ENCODE peak calls at places on chromosomes 16 and 17, in five cellular contexts. W is cardiac fibroblast; E is CD8-positive, alpha-beta T cell; U is Peyer's patch; C is keratinocyte. J is an unnamed sample.

GRCh38 chr16:29812754-29813643 is 1.0 kb downstream of the PRRT2 start:
- DNase-seq in E (no peak), U (no peak), C (no peak), W (no peak), J (no peak)

GRCh38 chr16:11036040-11036439 is 91.7 kb downstream of the CLEC16A start:
- DNase-seq in U (no peak), W (no peak), C (no peak), E (no peak), J (no peak)

GRCh38 chr17:48679385-48680096 is 42.8 kb downstream of the PRAC1 start:
- DNase-seq in E (no peak), C (no peak), U (no peak), W (no peak), J (no peak)

GRCh38 chr17:44808156-44808555 is 21.9 kb downstream of the GJC1 start:
- DNase-seq in E (no peak), U (no peak), W (no peak), C (no peak), J (no peak)

GRCh38 chr16:12462690-12463646 is 340.7 kb downstream of the CPPED1 start:
- DNase-seq in E (no peak), W (peak), C (no peak), U (no peak), J (no peak)

GRCh38 chr16:22923491-22923890 is 109.5 kb downstream of the HS3ST2 start:
- DNase-seq in U (no peak), C (no peak), E (no peak), W (no peak), J (no peak)

GRCh38 chr16:77955127-77955526 is 67.2 kb upstream of the CLEC3A start:
- DNase-seq in E (no peak), U (no peak), C (no peak), W (no peak), J (no peak)

GRCh38 chr17:27651411-27652345 is 20.7 kb downstream of the LGALS9 start:
- DNase-seq in C (no peak), U (peak), E (peak), W (peak), J (no peak)

GRCh38 chr16:89022051-89022836 is 45.2 kb upstream of the CBFA2T3 start:
- DNase-seq in U (no peak), C (no peak), E (no peak), W (no peak), J (no peak)

GRCh38 chr16:84919751-84920150 is 91.6 kb downstream of the ZDHHC7 start:
- DNase-seq in E (no peak), C (no peak), U (no peak), W (no peak), J (no peak)

GRCh38 chr17:72952641-72953313 is 139.7 kb downstream of the SLC39A11 start:
- DNase-seq in E (no peak), C (no peak), W (no peak), U (no peak), J (no peak)

GRCh38 chr17:7177954-7178477 is 1.2 kb downstream of the ASGR1 start:
- DNase-seq in W (peak), U (no peak), E (no peak), C (no peak), J (no peak)

GRCh38 chr16:57600952-57601580 is 27.4 kb upstream of the ADGRG1 start:
- DNase-seq in U (no peak), W (no peak), C (no peak), E (no peak), J (no peak)

GRCh38 chr17:65545708-65546523 is 15.5 kb downstream of the AXIN2 start:
- DNase-seq in W (no peak), U (no peak), C (no peak), E (no peak), J (no peak)

GRCh38 chr16:81808933-81809480 is 29.9 kb downstream of the PLCG2 start:
- DNase-seq in C (no peak), U (peak), E (no peak), W (no peak), J (peak)

GRCh38 chr16:50298075-50298460 is 31.7 kb downstream of the ADCY7 start:
- DNase-seq in W (no peak), C (no peak), E (no peak), U (no peak), J (no peak)

GRCh38 chr16:53960954-53961616 is 257.1 kb downstream of the FTO start:
- DNase-seq in E (no peak), U (no peak), W (no peak), C (no peak), J (no peak)

GRCh38 chr16:67967956-67968439 is 439 bp downstream of the SLC12A4 start:
- DNase-seq in U (no peak), E (peak), C (no peak), W (no peak), J (peak)

GRCh38 chr16:31271621-31272190 is 11.9 kb downstream of the ITGAM start:
- DNase-seq in C (no peak), U (no peak), W (no peak), E (no peak), J (peak)

GRCh38 chr17:269616-270514 is 82.7 kb downstream of the RPH3AL start:
- DNase-seq in C (no peak), E (no peak), W (no peak), U (no peak), J (no peak)

GRCh38 chr17:30222741-30223175 is 12.7 kb downstream of the SLC6A4 start:
- DNase-seq in C (no peak), E (no peak), U (no peak), W (no peak), J (no peak)

GRCh38 chr17:7038025-7038862 is 2.4 kb downstream of the SLC16A13 start:
- DNase-seq in C (no peak), E (no peak), W (no peak), U (no peak), J (no peak)

GRCh38 chr17:13642188-13642587 is 40.5 kb upstream of the HS3ST3A1 start:
- DNase-seq in E (no peak), W (peak), U (no peak), C (no peak), J (no peak)

GRCh38 chr17:33674685-33675084 is 381.6 kb upstream of the ASIC2 start:
- DNase-seq in W (peak), E (peak), U (no peak), C (no peak), J (peak)

GRCh38 chr16:1430759-1431496 is at the start of gene PERCC1:
- DNase-seq in E (no peak), C (no peak), U (no peak), W (no peak), J (no peak)

GRCh38 chr16:50298591-50299507 is 32.5 kb downstream of the ADCY7 start:
- DNase-seq in U (no peak), C (no peak), W (no peak), E (no peak), J (no peak)

GRCh38 chr17:13671771-13672170 is 70.0 kb upstream of the HS3ST3A1 start:
- DNase-seq in E (no peak), W (no peak), U (no peak), C (no peak), J (no peak)

GRCh38 chr17:35235917-35236316 is 7.0 kb upstream of the SLFN5 start:
- DNase-seq in U (no peak), E (no peak), C (no peak), W (no peak), J (no peak)

GRCh38 chr16:23595246-23595950 is 718 bp downstream of the NDUFAB1 start:
- DNase-seq in U (no peak), C (no peak), E (no peak), W (peak), J (no peak)

GRCh38 chr17:8488931-8489330 is 53.2 kb downstream of the NDEL1 start:
- DNase-seq in E (no peak), U (no peak), C (no peak), W (peak), J (no peak)

GRCh38 chr16:89035698-89036570 is 57.7 kb upstream of the ACSF3 start:
- DNase-seq in C (no peak), W (no peak), E (no peak), U (no peak), J (no peak)

GRCh38 chr17:15231851-15232516 is 33.1 kb downstream of the PMP22 start:
- DNase-seq in E (no peak), C (no peak), U (no peak), W (no peak), J (no peak)

DNA sequence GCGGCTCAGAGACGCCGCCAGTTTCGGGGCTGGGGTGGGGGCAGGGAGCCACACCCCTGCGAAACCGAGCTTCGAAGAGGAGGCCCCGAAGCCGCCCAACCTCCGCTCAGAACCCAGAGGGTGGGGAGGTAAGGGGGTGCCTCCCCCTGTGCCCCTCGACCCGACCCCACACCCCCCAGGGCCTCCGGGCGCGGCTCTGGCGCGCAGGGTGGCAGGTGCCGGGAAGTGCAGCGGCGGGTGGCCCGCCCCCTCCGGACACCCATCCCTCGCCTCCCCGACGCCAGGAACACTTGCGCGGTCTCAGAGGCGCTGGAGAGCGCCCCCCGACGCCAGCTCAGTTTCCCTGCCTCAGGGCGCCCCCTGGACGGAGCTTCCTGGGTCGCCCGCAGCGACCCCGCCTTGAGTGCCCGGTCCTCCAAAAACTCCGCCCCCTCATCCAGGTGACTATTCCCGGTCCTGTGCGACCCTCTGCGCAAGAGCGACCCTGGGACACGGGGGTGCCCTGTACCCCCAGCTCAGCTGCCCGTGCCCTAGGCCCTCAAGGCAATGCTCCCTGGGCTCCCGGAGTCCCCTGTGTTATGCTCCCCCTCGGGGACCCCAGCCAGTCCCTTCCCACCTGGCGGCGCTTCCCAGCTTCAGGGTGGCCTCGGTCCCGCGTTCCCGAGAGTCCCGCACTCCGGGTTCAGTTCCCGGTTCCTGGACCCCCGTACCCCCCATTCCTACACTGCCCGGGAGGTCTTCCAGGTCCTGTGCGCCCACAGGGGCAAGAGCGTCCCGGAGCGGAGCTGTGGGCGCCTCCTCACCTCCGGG is 562 bp downstream of the PPL start:
- DNase-seq in C (no peak), U (no peak), W (peak), E (no peak), J (no peak)
- TF ChIP-seq CTCF in C (no peak), U (peak), W (no peak), E (no peak), J (peak)

GRCh38 chr17:56478836-56479447 is 114.6 kb upstream of the NOG start:
- DNase-seq in W (peak), E (no peak), C (no peak), U (no peak), J (peak)
- TF ChIP-seq CTCF in W (no peak), E (peak), C (peak), U (peak), J (peak)

DNA sequence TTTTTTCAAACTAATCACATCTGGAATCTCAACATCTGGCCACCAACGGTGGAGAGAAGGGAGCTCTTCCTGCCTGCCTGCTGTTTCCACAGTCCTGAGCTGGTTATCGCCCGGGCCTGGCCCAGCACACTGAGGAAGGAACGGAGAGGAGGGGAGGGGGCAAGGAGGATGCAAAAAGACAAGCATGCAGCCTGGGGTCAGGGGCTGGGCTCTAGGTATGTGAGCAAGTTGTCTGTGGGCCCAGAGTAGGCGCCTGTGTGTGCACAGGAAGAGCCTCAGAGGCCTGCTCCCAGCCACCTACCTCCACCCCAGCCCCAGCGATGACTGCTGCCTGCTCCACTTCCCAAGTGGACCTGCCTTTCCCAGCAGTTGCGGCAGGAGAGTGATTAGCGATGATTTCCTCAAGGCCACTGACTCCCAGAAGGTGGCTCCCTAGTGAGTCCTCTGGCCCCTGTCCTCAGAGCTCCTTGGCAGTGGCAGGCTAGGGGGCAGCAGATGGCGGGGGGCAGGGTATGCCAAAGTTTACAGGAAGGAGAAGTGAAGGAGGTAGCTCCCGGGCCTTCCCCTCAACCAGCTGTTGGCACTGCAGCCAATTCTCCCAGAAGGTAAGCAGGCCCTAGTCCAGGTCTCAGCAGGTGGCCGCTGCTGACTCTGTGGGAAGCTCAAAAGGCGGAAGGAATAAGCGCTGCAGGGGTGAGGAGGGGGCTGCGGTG is 27.0 kb upstream of the RASD1 start:
- DNase-seq in W (no peak), E (no peak), U (no peak), C (no peak), J (no peak)
- TF ChIP-seq CTCF in W (no peak), E (no peak), U (no peak), C (no peak), J (no peak)

DNA sequence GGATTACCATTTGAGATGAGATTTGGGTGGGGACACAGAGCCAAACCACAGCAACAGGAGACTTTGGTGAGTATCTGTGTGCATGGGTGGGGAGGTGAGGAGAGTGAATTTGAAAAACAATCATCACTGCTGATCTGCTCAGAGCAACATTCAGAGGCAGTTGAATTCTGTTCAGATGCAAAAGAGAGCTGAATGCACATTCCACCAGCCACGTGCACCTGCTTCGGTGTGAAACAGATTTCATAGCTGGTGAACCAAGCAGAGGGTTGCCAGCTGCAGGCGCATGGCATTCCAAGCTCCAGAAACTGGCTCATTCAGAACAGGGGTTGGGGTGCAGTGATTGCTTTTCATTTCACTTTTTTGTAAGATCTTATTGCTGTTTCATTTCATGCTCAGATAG is 233.1 kb upstream of the FOXF1 start:
- DNase-seq in W (no peak), U (no peak), C (no peak), E (no peak), J (no peak)
- TF ChIP-seq CTCF in W (no peak), U (no peak), C (no peak), E (no peak), J (no peak)

GRCh38 chr16:66168777-66169176 is 197.7 kb upstream of the CDH5 start:
- DNase-seq in C (no peak), E (no peak), W (no peak), U (no peak), J (no peak)

GRCh38 chr16:66167564-66168291 is 198.8 kb upstream of the CDH5 start:
- DNase-seq in W (peak), U (no peak), C (no peak), E (no peak), J (no peak)

GRCh38 chr16:66171578-66171977 is 194.9 kb upstream of the CDH5 start:
- DNase-seq in W (no peak), E (no peak), C (no peak), U (no peak), J (no peak)

GRCh38 chr16:66170989-66171388 is 195.5 kb upstream of the CDH5 start:
- DNase-seq in C (no peak), W (no peak), E (no peak), U (no peak), J (no peak)

DNA sequence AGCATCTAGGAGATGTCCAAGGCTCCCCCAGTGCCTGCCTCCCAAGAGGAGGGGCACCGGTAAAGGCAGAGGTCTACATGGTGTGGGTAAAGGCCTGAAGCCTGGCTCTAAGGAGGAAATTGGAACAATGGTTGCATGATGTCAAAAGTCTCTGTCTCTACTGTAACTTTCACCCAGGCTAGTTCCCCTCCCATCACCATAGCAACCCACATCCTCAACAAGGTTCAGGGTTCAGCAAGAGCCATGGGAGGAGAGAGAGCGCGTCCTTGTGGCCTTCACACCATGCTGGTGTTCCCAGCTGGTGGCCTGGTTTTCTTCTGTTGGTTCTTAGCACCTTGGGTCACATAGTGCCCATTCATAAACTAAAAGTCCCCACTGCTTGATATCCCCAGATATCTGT is 196.7 kb upstream of the CDH5 start:
- DNase-seq in W (no peak), C (no peak), E (no peak), U (no peak), J (no peak)
- TF ChIP-seq CTCF in W (no peak), C (no peak), E (no peak), U (no peak), J (no peak)

GRCh38 chr16:35234679-35235078 is 1775.3 kb downstream of the TP53TG3F start:
- DNase-seq in W (no peak), C (no peak), E (no peak), U (no peak), J (no peak)

DNA sequence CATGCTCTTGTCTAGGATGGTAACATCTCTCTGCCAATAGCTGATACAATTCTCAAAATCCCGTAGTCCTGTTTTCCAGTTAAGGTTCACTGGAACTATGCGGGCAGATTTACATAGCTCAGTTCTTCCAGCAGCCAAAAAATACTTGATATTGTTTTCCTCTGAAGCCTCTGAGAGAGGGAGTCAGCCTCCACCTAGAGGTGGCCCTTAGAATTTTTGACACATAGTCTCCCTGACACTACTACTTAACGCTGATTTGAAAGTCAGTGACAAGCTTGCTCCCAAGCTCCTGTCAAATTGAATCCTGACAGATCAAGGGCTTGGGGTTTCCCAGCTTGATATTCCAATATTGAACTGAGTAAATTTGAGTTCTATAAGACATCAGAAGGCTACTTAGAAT is 1780.1 kb downstream of the TP53TG3F start:
- DNase-seq in U (no peak), C (no peak), W (no peak), E (no peak), J (no peak)
- TF ChIP-seq CTCF in U (no peak), C (peak), W (no peak), E (no peak), J (no peak)

GRCh38 chr17:38559880-38560230 is 45.9 kb downstream of the SRCIN1 start:
- DNase-seq in U (no peak), C (no peak), W (no peak), E (no peak), J (no peak)

GRCh38 chr17:38558751-38559024 is 47.1 kb downstream of the SRCIN1 start:
- DNase-seq in U (no peak), W (no peak), E (no peak), C (no peak), J (no peak)

GRCh38 chr17:38557836-38558750 is 47.7 kb downstream of the SRCIN1 start:
- DNase-seq in W (peak), U (peak), E (peak), C (peak), J (peak)

GRCh38 chr17:38560503-38561318 is 45.0 kb downstream of the SRCIN1 start:
- DNase-seq in U (no peak), E (no peak), W (peak), C (no peak), J (no peak)

GRCh38 chr17:38559025-38559879 is 46.5 kb downstream of the SRCIN1 start:
- DNase-seq in E (peak), C (peak), U (peak), W (peak), J (peak)
- TF ChIP-seq CTCF in E (peak), C (no peak), U (peak), W (no peak), J (peak)

J was measured in GM10248.